ENCODE peak calls at places on chromosomes 16 and 17, in four cellular contexts. U is PC-9, N is activated B cell treated with CpG ODN at 0.5 μM for 24 hours, D is Peyer's patch. O is an unnamed sample.

GRCh38 chr16:63461248-63461841 is 1425.1 kb upstream of the CDH8 start:
- DNase-seq in U (no peak), N (no peak), D (no peak), O (peak)

GRCh38 chr16:1452530-1452929 is 8.2 kb upstream of the CCDC154 start:
- DNase-seq in U (no peak), N (no peak), D (no peak), O (no peak)

GRCh38 chr17:13333661-13334060 is 268.1 kb downstream of the HS3ST3A1 start:
- DNase-seq in U (no peak), N (no peak), D (no peak), O (no peak)

GRCh38 chr16:89017543-89017942 is 40.5 kb upstream of the CBFA2T3 start:
- DNase-seq in U (no peak), N (no peak), D (no peak), O (no peak)

GRCh38 chr17:77323413-77324171 is 182.8 kb downstream of the SEC14L1 start:
- DNase-seq in U (peak), N (no peak), D (peak), O (no peak)

GRCh38 chr17:64007838-64008282 is 9.7 kb downstream of the PRR29 start:
- DNase-seq in U (no peak), N (no peak), D (no peak), O (no peak)

GRCh38 chr16:28112908-28113307 is 49.4 kb upstream of the GSG1L start:
- DNase-seq in U (no peak), N (no peak), D (no peak), O (no peak)

GRCh38 chr17:32317353-32317752 is 24.6 kb downstream of the C17orf75 start:
- DNase-seq in U (no peak), N (no peak), D (no peak), O (no peak)

GRCh38 chr17:76710863-76711611 is at the start of gene MXRA7:
- DNase-seq in U (peak), N (peak), D (peak), O (peak)

GRCh38 chr17:75891022-75891604 is 5.6 kb downstream of the TRIM65 start:
- DNase-seq in U (no peak), N (no peak), D (peak), O (no peak)

GRCh38 chr16:79097090-79097489 is 503.4 kb downstream of the MAF start:
- DNase-seq in U (no peak), N (no peak), D (no peak), O (no peak)

GRCh38 chr16:63005356-63005755 is 969.1 kb upstream of the CDH8 start:
- DNase-seq in U (no peak), N (no peak), D (no peak), O (no peak)

GRCh38 chr17:72053069-72053846 is 67.6 kb upstream of the SOX9 start:
- DNase-seq in U (no peak), N (no peak), D (no peak), O (no peak)

GRCh38 chr17:61660726-61661125 is 69.7 kb upstream of the NACA2 start:
- DNase-seq in U (no peak), N (no peak), D (no peak), O (no peak)

GRCh38 chr17:42101513-42102292 is 3.4 kb upstream of the ZNF385C start:
- DNase-seq in U (peak), N (peak), D (peak), O (peak)

GRCh38 chr17:31388770-31389672 is 2.5 kb upstream of the RAB11FIP4 start:
- DNase-seq in U (peak), N (peak), D (no peak), O (no peak)

GRCh38 chr17:78771758-78772382 is 10.2 kb downstream of the CYTH1 start:
- DNase-seq in U (no peak), N (no peak), D (no peak), O (no peak)

GRCh38 chr17:40323731-40324650 is 15.0 kb downstream of the RARA start:
- DNase-seq in U (no peak), N (peak), D (peak), O (no peak)

GRCh38 chr17:48453447-48453846 is 23.4 kb upstream of the SKAP1 start:
- DNase-seq in U (no peak), N (no peak), D (no peak), O (no peak)

GRCh38 chr16:12267491-12267890 is 291.0 kb downstream of the SNX29 start:
- DNase-seq in U (no peak), N (no peak), D (no peak), O (no peak)

GRCh38 chr16:12272264-12272663 is 295.7 kb downstream of the SNX29 start:
- DNase-seq in U (no peak), N (no peak), D (no peak), O (no peak)

GRCh38 chr16:12268602-12269001 is 292.1 kb downstream of the SNX29 start:
- DNase-seq in U (no peak), N (no peak), D (no peak), O (no peak)

GRCh38 chr16:12276631-12277030 is 300.1 kb downstream of the SNX29 start:
- DNase-seq in U (no peak), N (no peak), D (no peak), O (no peak)

GRCh38 chr16:12271006-12271405 is 294.5 kb downstream of the SNX29 start:
- DNase-seq in U (peak), N (no peak), D (no peak), O (no peak)
- TF ChIP-seq CTCF in U (no peak), N (no peak), D (peak), O (peak)

GRCh38 chr17:4560837-4561241 is 462 bp upstream of the GGT6 start:
- DNase-seq in U (no peak), N (no peak), D (peak), O (no peak)
- TF ChIP-seq CTCF in U (peak), N (no peak), D (no peak), O (peak)

DNA sequence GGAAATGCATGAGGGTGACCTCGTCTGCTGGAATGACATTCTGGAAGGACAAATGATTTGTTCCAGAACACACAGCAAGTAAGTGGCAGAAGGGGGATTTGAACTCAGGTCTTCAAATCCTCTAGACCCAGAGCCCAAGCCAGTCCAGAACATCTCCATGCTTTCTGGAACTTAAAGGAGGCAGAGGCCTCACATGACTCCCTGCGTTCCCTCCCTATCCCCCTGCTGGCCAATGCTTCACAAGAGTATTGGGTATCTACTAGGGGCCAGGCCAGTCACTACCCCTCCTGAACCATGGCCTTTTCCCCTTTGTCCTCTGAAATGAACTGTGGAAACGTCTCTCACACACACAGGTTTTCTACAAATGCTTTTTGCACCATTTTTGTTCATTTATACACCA is 7.6 kb upstream of the BEAN1 start:
- DNase-seq in U (no peak), N (no peak), D (no peak), O (no peak)
- TF ChIP-seq CTCF in U (no peak), N (no peak), D (no peak), O (peak)

DNA sequence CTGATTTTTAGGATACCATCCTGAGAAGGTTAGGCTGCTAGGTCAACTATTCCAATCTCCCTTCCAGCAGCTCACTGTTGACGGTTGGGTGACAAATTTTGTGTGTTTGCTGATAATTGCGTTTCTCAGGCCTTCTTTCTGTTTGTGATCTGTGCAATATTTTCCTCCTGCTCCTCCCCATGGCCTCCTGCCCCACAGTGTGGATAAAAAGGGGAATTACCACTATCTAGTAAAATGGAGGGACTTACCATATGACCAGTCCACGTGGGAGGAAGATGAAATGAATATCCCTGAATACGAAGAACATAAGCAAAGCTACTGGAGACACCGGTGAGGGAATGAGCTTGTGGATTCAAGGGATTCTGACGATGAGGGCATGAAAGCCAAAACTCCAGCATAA is 9.2 kb downstream of the CHD3 start:
- DNase-seq in U (no peak), N (no peak), D (no peak), O (no peak)
- TF ChIP-seq CTCF in U (peak), N (no peak), D (peak), O (peak)

DNA sequence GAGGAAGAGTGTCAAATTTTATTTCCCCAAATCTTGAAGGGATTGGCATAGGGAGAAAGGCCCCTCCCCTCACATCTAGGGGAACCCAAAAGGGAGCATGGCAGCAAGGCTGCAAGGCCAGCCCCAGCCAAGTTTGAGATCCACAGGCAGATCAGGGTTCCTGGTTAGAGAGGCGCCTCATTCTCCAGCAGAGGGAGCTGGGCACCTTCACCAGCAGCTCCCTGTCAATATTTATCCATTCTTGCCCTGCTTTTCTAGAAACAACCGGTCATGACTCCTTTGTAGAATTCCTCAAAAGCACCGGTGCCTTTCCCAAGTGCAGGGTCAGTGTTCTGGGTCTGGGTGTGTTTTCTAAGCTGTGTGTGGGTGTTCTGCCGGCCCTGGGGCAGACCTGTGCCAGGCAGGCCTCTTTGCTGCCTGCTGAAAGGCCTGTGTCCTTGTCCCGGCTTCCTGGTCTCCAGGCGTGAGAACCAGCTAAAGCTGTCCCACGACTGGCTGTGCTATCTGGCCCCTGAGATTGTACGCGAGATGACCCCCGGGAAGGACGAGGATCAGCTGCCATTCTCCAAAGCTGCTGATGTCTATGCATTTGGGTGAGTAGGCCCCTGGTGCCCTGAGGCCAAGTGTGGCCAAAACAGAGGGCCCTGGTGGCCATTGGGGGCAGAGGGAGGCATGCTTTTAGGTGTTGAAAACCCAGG is 21.2 kb upstream of the LGALS9 start:
- DNase-seq in U (peak), N (no peak), D (peak), O (no peak)
- TF ChIP-seq CTCF in U (peak), N (no peak), D (peak), O (peak)

GRCh38 chr16:70018254-70018653 is 67.1 kb downstream of the CLEC18A start:
- DNase-seq in U (no peak), N (no peak), D (no peak), O (no peak)
- TF ChIP-seq CTCF in U (no peak), N (no peak), D (peak), O (peak)

DNA sequence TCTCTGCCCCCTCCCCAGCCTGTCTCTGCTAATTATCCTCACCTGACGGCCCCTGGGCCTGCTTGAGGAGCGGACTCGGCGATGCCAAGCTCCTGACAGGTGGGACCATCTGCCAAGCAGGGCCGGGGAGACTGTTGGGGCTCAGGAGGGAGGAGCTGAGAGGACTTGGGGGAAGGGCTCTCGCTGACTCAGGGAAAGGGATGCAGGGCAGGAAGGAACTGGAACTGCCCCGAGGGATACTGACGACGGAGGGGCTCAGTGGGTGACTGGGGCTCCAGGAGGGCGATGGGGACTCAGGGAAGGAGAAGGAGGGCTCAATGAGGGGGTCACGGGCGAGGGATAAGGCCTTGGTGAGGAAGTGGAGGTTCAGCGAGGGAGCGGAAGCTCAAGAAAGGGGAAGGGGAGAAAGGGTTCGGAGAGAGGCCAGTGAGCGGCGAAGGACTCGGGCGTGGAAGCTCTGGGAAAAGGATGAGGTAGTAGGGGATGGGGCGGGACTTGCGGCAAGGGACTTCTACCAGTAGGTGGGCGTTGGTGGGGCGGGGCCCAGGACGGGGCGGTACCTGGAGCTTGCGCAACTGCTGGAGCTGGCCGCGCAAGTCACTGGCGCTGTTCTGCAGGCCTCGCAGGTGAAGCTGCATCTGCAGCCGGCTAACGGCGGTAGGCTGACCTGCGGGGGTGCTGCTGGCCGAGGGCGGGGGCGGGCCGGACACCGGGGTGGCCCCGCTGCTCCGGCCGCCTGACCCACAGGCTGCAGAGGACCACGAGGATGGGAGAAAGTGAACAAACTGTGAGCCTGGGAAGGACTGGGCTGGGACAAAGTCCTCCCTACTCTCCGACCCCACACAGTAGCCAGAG is 46.5 kb downstream of the SRCIN1 start:
- DNase-seq in U (peak), N (peak), D (peak), O (peak)
- TF ChIP-seq CTCF in U (no peak), N (no peak), D (peak), O (peak)

DNA sequence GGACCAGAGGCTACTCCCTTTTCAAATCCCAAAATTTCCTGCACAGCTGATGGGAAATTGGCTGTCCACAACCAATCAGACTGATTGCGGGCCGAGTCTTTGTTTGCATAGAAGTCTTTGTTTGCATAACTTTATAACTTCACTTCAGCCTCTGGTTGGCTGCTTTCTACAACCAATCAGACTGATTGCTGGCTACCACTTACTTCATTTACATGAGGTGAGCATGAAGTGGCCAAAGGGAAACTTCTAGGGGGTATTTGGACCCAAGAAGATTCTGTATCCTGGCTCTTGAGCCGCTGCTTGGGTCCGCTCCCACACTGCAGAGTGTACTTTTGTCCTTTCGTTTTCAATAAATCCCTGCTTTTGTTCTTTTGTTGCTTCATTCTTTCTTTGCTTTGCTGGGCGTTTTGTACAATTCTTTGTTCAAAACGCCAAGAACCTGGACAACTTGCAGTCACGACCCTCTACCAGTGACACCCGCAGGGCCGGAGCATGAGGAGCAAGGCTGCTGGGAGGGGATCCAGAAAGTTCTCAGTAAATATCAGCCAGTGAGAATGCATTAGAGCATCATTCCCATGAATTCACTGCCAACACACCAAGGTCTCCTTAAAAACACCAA is 67.5 kb downstream of the IQCK start:
- DNase-seq in U (no peak), N (no peak), D (no peak), O (no peak)
- TF ChIP-seq CTCF in U (no peak), N (no peak), D (no peak), O (no peak)

GRCh38 chr16:72848759-72849664 is 198.9 kb downstream of the ZFHX3 start:
- DNase-seq in U (peak), N (no peak), D (peak), O (no peak)

GRCh38 chr16:72846594-72846993 is 201.3 kb downstream of the ZFHX3 start:
- DNase-seq in U (no peak), N (no peak), D (no peak), O (no peak)

GRCh38 chr16:72845322-72846020 is 202.5 kb downstream of the ZFHX3 start:
- DNase-seq in U (no peak), N (no peak), D (no peak), O (no peak)

GRCh38 chr16:72848045-72848410 is 199.9 kb downstream of the ZFHX3 start:
- DNase-seq in U (no peak), N (no peak), D (no peak), O (peak)

DNA sequence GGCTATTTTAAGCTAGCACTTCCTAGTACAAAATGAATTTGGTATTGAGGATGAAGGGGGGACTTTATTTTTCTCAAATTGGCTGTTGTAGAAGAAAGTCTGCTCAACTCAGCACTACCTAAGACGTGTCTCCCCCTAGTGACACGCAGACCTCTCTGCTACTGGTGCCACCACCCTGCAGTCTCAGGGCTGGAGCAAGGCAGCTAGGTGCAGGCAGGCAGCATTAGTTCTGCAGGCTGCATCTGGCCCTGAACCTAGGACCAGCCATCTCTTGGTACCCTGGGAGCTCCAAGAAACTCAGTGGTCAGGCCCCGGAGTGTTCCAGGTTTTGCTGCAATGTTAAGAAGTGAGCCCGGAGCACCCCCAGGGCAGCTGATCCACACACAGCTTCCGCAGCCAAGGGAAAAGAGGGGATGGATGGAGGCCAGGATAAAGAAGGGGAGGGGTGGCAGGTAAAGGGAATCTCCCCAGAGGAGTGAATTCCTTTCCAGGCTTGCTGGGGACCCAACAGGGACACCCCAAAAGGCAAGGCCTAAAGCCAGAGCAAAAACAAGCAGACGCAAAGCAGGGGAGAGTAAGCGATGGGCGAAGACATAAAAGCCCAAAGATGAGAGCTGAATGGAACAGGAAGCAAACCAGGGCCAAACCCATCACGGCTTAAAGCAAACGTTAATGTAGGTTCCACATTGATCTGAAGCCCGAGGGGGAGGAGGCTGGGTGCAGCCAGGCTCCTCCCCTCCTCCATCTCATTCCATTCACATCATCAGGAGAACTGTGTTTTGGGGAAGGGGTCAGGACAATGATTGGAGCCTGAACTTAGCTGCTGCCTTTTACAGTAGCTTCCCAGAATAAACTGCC is 200.5 kb downstream of the ZFHX3 start:
- DNase-seq in U (peak), N (no peak), D (no peak), O (no peak)
- TF ChIP-seq CTCF in U (peak), N (no peak), D (no peak), O (peak)

DNA sequence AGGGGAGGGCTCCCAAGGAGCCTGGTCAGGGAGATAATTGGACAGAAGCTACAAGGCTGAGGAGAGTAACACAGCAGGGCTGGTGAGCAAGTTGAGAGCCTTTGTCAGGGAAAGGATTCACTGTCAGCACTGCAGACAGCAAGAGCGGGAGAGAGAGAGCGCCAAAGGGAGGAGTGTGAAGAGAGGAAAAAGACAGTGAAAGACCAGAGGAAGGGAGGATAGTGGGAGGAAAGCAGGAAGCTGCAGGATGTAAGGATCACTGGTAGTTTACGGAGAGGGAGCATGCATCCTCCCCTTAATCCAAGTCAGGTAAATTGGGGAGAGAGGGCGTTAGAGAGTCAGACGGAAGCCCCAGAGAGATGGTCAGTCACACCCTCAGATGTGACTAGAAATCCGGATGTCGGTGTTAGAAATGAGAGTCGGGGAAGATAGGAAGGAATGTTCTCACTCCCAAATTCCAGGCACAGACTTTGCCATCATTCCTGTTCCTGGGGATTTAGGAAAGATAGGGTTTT is 13.8 kb upstream of the SPOP start:
- DNase-seq in U (no peak), N (no peak), D (no peak), O (no peak)
- TF ChIP-seq CTCF in U (no peak), N (no peak), D (no peak), O (no peak)

O was measured in progenitor cell of endocrine pancreas.